ENCODE peak calls at places on chromosomes 3 and 15, in six cellular contexts. J, F, I, P, Y and Q are unnamed samples.

GRCh38 chr3:172222474-172223071 is 183.2 kb downstream of the FNDC3B start:
- DNase-seq in J (no peak), F (no peak), I (peak), P (no peak), Y (no peak), Q (no peak)

GRCh38 chr3:141275973-141276372 is 44.3 kb downstream of the PXYLP1 start:
- DNase-seq in J (no peak), F (no peak), I (no peak), P (no peak), Y (no peak), Q (no peak)

GRCh38 chr3:70748593-70748992 is 436.2 kb upstream of the MDFIC2 start:
- DNase-seq in J (no peak), F (no peak), I (peak), P (no peak), Y (no peak), Q (no peak)

GRCh38 chr3:66407281-66408218 is 93.3 kb downstream of the LRIG1 start:
- DNase-seq in J (peak), F (peak), I (peak), P (peak), Y (peak), Q (no peak)

GRCh38 chr15:81516461-81516860 is 142.4 kb upstream of the TMC3 start:
- DNase-seq in J (peak), F (no peak), I (no peak), P (no peak), Y (no peak), Q (peak)

GRCh38 chr15:88930579-88930978 is 17.4 kb upstream of the MFGE8 start:
- DNase-seq in J (no peak), F (no peak), I (no peak), P (no peak), Y (no peak), Q (no peak)

GRCh38 chr3:129829640-129830039 is 63.9 kb downstream of the TMCC1 start:
- DNase-seq in J (peak), F (peak), I (peak), P (no peak), Y (no peak), Q (peak)

GRCh38 chr3:29430558-29430971 is 149.7 kb downstream of the RBMS3 start:
- DNase-seq in J (peak), F (no peak), I (peak), P (no peak), Y (no peak), Q (peak)

GRCh38 chr3:139329364-139329850 is 14.4 kb upstream of the MRPS22 start:
- DNase-seq in J (peak), F (peak), I (peak), P (peak), Y (peak), Q (no peak)

GRCh38 chr15:74453925-74454763 is 6.8 kb downstream of the UBL7 start:
- DNase-seq in J (peak), F (no peak), I (no peak), P (no peak), Y (no peak), Q (no peak)

GRCh38 chr3:111720681-111721380 is 125.7 kb upstream of the ZBED2 start:
- DNase-seq in J (no peak), F (no peak), I (no peak), P (no peak), Y (no peak), Q (no peak)

GRCh38 chr15:29924750-29925149 is 102.5 kb upstream of the TJP1 start:
- DNase-seq in J (peak), F (no peak), I (peak), P (peak), Y (no peak), Q (no peak)

GRCh38 chr15:36517758-36518157 is 61.7 kb upstream of the CDIN1 start:
- DNase-seq in J (no peak), F (no peak), I (no peak), P (no peak), Y (no peak), Q (no peak)

GRCh38 chr3:60912142-60912541 is 339.1 kb downstream of the FHIT start:
- DNase-seq in J (no peak), F (no peak), I (no peak), P (no peak), Y (no peak), Q (no peak)

GRCh38 chr3:64691051-64691450 is 3.3 kb upstream of the ADAMTS9 start:
- DNase-seq in J (peak), F (no peak), I (no peak), P (no peak), Y (no peak), Q (no peak)

GRCh38 chr3:140529096-140529495 is 148.8 kb upstream of the TRIM42 start:
- DNase-seq in J (peak), F (no peak), I (no peak), P (no peak), Y (no peak), Q (peak)

GRCh38 chr3:49238274-49239127 is 38.5 kb downstream of the C3orf62 start:
- DNase-seq in J (peak), F (no peak), I (no peak), P (peak), Y (no peak), Q (peak)

GRCh38 chr15:85691350-85692240 is 103.1 kb downstream of the KLHL25 start:
- DNase-seq in J (no peak), F (no peak), I (no peak), P (no peak), Y (no peak), Q (no peak)

GRCh38 chr15:90545095-90545494 is 15.4 kb downstream of the CRTC3 start:
- DNase-seq in J (no peak), F (no peak), I (no peak), P (no peak), Y (no peak), Q (no peak)

GRCh38 chr3:131892331-131892730 is 142.5 kb downstream of the CPNE4 start:
- DNase-seq in J (no peak), F (no peak), I (no peak), P (no peak), Y (no peak), Q (no peak)

GRCh38 chr15:40355976-40356585 is 1.9 kb upstream of the DISP2 start:
- DNase-seq in J (no peak), F (no peak), I (no peak), P (no peak), Y (no peak), Q (no peak)

GRCh38 chr15:40357246-40357645 is 773 bp upstream of the DISP2 start:
- DNase-seq in J (no peak), F (no peak), I (no peak), P (no peak), Y (no peak), Q (no peak)

GRCh38 chr15:40360015-40360414 is 2.0 kb downstream of the DISP2 start:
- DNase-seq in J (no peak), F (no peak), I (no peak), P (no peak), Y (no peak), Q (no peak)

GRCh38 chr15:40358492-40359353 is 704 bp downstream of the DISP2 start:
- DNase-seq in J (no peak), F (peak), I (peak), P (peak), Y (peak), Q (no peak)

GRCh38 chr15:40357723-40358491 is at the start of gene DISP2:
- DNase-seq in J (peak), F (peak), I (peak), P (peak), Y (peak), Q (no peak)
- H3K4me3 ChIP-seq in J (peak), F (peak), I (peak), P (peak), Y (peak), Q (peak)

DNA sequence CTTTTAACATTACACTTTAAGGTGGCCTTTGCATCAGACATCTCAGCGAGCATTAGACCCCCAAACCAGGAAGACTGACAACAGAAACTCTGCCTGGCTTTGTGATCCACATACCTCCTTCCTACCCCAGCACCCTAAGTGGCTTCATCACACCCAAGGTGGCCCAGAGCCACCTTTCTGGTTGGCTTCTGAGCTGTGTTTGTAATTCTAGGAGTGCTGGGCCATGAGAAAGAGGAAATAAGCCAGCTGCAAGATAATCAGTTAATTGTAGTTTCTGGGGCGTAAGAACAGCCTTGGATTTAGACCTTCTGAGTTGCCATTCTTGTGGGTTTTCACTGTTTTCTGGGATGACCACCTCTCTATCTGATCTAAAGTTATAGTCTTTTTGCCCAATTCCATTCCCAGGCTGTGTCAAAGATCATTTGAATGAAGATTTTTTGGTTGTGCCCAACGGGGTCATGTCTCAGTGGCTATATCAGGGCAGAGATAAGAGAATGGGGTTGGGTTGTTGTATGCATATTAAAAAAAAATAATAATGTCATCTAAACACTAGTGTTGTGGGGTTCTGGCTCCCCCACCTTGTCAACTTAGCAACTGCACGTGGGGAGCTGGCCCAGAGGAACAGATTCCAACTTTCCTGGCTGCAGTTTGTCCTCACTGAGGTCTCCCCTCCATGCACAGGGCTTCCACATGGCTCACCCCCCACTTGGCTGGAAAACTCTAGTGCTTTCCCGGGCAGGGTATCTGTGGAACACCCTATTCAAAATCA is 234.8 kb upstream of the WNT5A start:
- DNase-seq in J (peak), F (no peak), I (peak), P (peak), Y (no peak), Q (no peak)
- TF ChIP-seq CTCF in J (peak), F (no peak), I (peak), P (no peak), Y (peak), Q (peak)

DNA sequence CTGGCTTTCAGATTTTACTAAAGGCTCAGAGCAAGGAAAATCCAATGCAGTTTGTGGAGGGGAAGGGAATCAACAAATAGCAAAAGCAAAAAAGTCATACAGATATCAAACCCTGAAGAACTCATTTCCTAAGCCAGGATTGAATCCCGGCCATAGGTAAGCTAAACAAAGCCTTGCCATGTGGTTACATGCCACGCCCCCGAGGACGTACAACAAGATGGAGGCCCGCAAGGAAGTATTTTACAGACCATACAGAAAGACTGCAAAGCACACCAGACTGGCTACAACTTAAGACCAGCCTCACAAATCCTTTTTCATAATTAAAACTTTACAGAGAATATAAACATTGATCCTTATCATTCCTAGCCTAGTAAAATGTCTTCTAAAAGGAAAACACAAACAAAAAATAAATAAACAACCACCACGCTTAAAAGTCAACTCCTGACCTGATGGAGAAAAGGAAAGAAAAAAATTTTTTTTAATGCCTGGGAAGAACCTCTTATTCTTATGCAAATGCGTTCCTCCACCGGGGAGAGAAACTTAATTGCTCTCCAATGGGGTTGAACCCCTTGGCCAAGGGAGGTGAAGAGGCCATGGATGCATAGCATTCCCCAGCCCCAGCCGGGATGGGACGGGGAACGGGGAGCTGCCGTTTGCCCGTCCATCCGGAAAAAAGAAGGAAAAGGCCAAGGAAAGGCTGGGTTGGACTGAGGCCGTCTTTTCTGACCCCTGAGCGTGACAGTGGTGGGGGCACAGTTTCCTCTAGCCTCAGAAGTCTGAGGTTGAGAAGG is 39.3 kb downstream of the IL1RAP start:
- DNase-seq in J (no peak), F (no peak), I (peak), P (no peak), Y (no peak), Q (no peak)
- H3K4me3 ChIP-seq in J (no peak), F (no peak), I (no peak), P (no peak), Y (no peak), Q (no peak)

GRCh38 chr3:117520582-117520981 is 811.0 kb downstream of the TUSC7 start:
- DNase-seq in J (no peak), F (no peak), I (no peak), P (no peak), Y (no peak), Q (no peak)
- TF ChIP-seq CTCF in J (no peak), F (no peak), I (no peak), P (no peak), Y (no peak), Q (no peak)

DNA sequence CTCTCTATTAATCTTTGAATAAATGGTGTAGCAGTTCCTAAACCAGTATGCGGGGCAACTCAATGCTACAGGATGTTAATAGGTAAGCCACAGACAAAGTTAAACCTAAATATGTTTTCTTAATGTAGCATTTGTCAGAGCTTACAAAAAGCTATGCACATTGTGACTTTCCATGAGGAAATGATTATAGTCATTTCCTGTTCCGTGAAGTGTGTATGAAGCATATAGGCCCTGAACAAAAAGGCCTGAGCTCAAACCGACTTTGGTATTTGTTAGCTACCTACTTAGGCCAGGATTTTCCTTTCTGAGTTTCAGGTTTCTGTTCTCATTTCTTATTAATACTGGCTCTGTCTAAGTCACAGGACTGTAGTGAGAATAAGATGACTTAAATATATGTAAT is 14.2 kb downstream of the ZNF80 start:
- DNase-seq in J (no peak), F (no peak), I (no peak), P (no peak), Y (no peak), Q (no peak)
- H3K4me3 ChIP-seq in J (no peak), F (no peak), I (no peak), P (no peak), Y (no peak), Q (no peak)